ENCODE peak calls at places on chromosome 4, in six cellular contexts. O is K562, B is HepG2, V is GM12892, J is GM12878, L is H1. D is an unnamed sample.

GRCh38 chr4:150332086-150332485 is 249.9 kb upstream of the MAB21L2 start:
- DNase-seq in B (no peak), V (no peak), J (no peak), L (no peak), O (no peak), D (no peak)

GRCh38 chr4:136558940-136559494 is 973.3 kb downstream of the PCDH18 start:
- DNase-seq in J (no peak), B (peak; percentile 28), L (no peak), V (no peak), O (no peak), D (no peak)

GRCh38 chr4:164601653-164602052 is 152.3 kb upstream of the SMIM31 start:
- DNase-seq in J (no peak), O (no peak), V (no peak), L (no peak), B (no peak), D (no peak)

GRCh38 chr4:148443550-148444295 is 1.5 kb upstream of the NR3C2 start:
- DNase-seq in L (no peak), V (peak; percentile 7), O (no peak), B (no peak), J (no peak), D (peak; percentile 5)

GRCh38 chr4:88138561-88138960 is 19.9 kb downstream of the ABCG2 start:
- DNase-seq in V (no peak), J (no peak), B (no peak), O (no peak), L (no peak), D (no peak)

GRCh38 chr4:161498155-161498554 is 665.6 kb downstream of the FSTL5 start:
- DNase-seq in B (no peak), O (no peak), L (no peak), J (no peak), V (no peak), D (no peak)

GRCh38 chr4:89303177-89303576 is 4.4 kb downstream of the GPRIN3 start:
- DNase-seq in V (no peak), O (no peak), B (no peak), L (no peak), J (no peak), D (no peak)

GRCh38 chr4:55851885-55852284 is 1.6 kb upstream of the EXOC1 start:
- DNase-seq in O (no peak), L (no peak), B (peak; percentile 70), J (no peak), V (no peak), D (no peak)

GRCh38 chr4:66475596-66475995 is 805.3 kb upstream of the EPHA5 start:
- DNase-seq in B (no peak), L (no peak), J (no peak), O (no peak), V (no peak), D (no peak)

GRCh38 chr4:16337936-16338335 is 111.7 kb upstream of the TAPT1 start:
- DNase-seq in V (no peak), L (no peak), B (no peak), J (no peak), O (no peak), D (no peak)

GRCh38 chr4:74418063-74418670 is 26.8 kb upstream of the AREG start:
- DNase-seq in J (no peak), B (no peak), V (no peak), O (no peak), L (no peak), D (no peak)

GRCh38 chr4:122151982-122152698 is at the start of gene BLTP1:
- DNase-seq in B (peak; percentile 75), L (peak; percentile 57), V (peak; percentile 83), O (peak; percentile 93), J (peak; percentile 66), D (peak; percentile 87)
- TF ChIP-seq POLR2A in B (no peak), L (peak; percentile 89), V (peak; percentile 72), O (peak; percentile 88), J (peak; percentile 76), D (peak; percentile 65)

GRCh38 chr4:73068496-73069337 is 799 bp downstream of the COX18 start:
- DNase-seq in J (peak; percentile 17), V (no peak), B (peak; percentile 32), L (no peak), O (peak; percentile 27), D (no peak)
- TF ChIP-seq TAF1 in J (no peak), V (no peak), B (no peak), L (no peak), O (no peak), D (no peak)

DNA sequence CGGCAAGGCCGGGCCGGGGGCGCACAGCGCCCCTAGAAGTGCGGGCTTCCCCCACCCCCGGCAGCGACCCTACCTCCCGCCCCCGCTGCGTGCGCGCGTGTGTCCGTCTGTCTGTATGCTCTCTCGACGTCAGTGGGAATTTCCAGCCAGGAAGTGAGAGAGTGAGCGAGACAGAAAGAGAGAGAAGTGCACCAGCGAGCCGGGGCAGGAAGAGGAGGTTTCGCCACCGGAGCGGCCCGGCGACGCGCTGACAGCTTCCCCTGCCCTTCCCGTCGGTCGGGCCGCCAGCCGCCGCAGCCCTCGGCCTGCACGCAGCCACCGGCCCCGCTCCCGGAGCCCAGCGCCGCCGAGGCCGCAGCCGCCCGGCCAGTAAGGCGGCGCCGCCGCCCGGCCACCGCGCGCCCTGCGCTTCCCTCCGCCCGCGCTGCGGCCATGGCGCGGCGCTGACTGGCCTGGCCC is at the start of gene NFKB1:
- DNase-seq in J (peak; percentile 55), V (peak; percentile 38), O (peak; percentile 61), L (no peak), B (peak; percentile 54), D (peak; percentile 44)
- TF ChIP-seq POLR2A in J (peak; percentile 83), V (peak; percentile 92), O (no peak), L (no peak), B (no peak), D (peak; percentile 77)

DNA sequence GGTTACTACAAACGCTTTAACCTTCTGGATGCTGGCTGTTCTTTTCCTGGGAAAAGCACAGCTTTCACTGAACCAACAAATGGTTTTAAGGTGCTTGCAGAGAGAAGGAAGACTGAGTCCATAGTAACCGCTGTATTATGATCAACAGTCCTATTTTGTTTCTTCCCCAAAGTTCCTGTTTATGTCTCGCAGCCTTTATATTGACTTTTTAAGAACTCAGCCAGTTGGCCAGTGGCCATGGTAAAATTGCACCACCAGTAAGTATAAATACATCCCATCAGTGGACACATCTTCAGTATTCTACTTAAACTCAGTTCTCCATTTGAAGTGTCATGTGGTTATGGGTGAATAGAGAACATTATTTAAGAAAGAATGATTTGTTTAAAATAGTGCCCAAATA is 286.9 kb downstream of the ARHGAP24 start:
- DNase-seq in V (no peak), J (no peak), O (no peak), B (no peak), L (no peak), D (no peak)
- TF ChIP-seq TAF1 in V (no peak), J (no peak), O (no peak), B (no peak), L (no peak), D (no peak)

DNA sequence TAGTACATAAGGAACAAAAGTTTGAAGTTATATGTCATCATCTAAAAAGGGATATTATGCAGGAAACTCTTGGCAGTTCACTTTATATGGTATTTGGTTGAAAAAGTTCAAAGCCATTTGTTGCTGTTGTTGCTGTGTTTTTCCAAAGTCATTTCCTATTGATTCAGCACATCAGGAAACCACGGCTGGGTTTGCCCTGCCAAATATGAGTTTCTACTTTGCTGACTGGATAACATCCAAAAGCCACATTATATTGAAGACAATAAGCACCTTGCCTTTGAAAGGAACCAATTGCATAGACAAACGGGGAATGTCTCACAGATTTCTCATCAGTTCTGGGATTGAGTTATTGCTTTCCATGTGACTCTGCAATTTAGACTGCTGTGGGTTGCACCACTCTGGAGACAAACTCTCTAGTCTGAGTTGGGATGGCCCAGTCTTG is 206.1 kb downstream of the SLC39A8 start:
- DNase-seq in O (no peak), J (no peak), L (no peak), V (no peak), B (no peak), D (no peak)
- TF ChIP-seq POLR2A in O (no peak), J (no peak), L (no peak), V (no peak), B (no peak), D (no peak)

GRCh38 chr4:121706595-121707021 is 9.8 kb upstream of the ANXA5 start:
- DNase-seq in J (no peak), V (no peak), B (no peak), O (no peak), L (no peak), D (no peak)
- TF ChIP-seq TAF1 in J (no peak), V (no peak), B (no peak), O (no peak), L (no peak), D (no peak)

DNA sequence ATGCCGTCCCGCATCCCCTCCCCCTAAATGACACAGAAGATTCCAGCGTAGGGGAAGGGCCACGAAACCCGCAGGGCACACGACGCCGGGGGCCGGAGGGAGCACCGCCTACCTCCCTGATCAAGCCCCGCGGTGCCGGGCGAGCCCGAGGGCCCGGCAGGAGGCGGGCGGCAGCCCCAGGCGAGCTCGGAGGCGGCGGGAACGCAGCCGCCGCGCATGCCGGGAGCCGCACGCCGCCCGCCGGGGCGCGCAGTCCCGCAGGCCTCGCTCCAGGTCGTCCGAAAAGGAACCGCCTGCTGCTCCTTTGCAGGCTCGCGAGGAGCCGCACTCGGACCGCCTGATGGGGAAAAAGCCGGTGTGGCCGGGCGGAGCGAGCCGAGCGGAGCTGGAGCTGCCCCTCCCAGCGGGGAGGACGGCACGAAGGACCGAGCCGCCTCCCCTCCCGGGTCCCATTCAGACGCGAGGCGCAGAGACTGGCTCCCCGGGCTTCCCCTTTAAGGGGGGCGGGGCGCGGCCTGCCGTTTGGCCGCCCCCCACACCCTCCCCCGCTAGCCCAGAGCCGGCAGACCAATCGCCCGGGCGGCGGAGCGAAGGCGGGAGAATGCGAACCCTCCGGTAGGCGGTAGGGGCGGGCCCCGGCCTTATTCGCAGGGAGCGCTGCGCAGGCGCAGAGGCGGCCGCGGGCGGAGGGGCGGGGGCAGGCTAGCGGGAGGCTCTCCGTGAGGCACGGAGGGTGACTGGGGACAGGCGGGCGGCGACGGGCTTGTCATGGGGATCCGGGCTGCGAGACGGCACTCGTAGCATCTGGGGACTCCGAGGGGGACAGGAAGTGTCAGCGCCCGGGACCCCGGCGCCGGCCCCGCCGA is 561 bp upstream of the ING2 start:
- DNase-seq in L (peak; percentile 91), J (peak; percentile 80), O (peak; percentile 95), V (peak; percentile 81), B (peak; percentile 93), D (peak; percentile 75)
- TF ChIP-seq POLR2A in L (peak; percentile 83), J (peak; percentile 83), O (peak; percentile 81), V (peak; percentile 88), B (peak; percentile 65), D (peak; percentile 68)

GRCh38 chr4:5307928-5308327 is 256.6 kb downstream of the STK32B start:
- DNase-seq in O (no peak), V (no peak), L (no peak), J (no peak), B (no peak), D (no peak)
- TF ChIP-seq TAF1 in O (no peak), V (no peak), L (no peak), J (no peak), B (no peak), D (no peak)

D was measured in GM12891.